ENCODE peak calls at places on chromosomes 6 and 20, in ten cellular contexts. V, X, I, W, D, M, U, J, G and R are unnamed samples.

GRCh38 chr6:43917878-43918382 is 147.9 kb downstream of the VEGFA start:
- DNase-seq in V (no peak), X (no peak), I (peak), W (no peak), D (no peak), M (peak), U (no peak), J (no peak), G (no peak), R (no peak)

GRCh38 chr20:44714701-44715494 is at the start of gene CCN5:
- DNase-seq in V (peak), X (peak), I (peak), W (peak), D (peak), M (peak), U (no peak), J (peak), G (no peak), R (peak)

GRCh38 chr6:159610881-159611280 is 82.2 kb downstream of the SOD2 start:
- DNase-seq in V (no peak), X (no peak), I (no peak), W (no peak), D (no peak), M (no peak), U (no peak), J (no peak), G (no peak), R (no peak)

GRCh38 chr20:51525241-51526104 is 17.0 kb downstream of the NFATC2 start:
- DNase-seq in V (no peak), X (no peak), I (no peak), W (no peak), D (no peak), M (peak), U (no peak), J (no peak), G (no peak), R (no peak)

GRCh38 chr6:11085758-11086435 is 7.7 kb upstream of the SMIM13 start:
- DNase-seq in V (no peak), X (no peak), I (no peak), W (no peak), D (no peak), M (peak), U (no peak), J (no peak), G (no peak), R (no peak)

GRCh38 chr6:143058987-143059386 is 1.7 kb upstream of the AIG1 start:
- DNase-seq in V (no peak), X (peak), I (no peak), W (no peak), D (no peak), M (peak), U (no peak), J (no peak), G (no peak), R (no peak)

GRCh38 chr6:52162940-52163908 is 23.0 kb upstream of the IL17A start:
- DNase-seq in V (no peak), X (peak), I (peak), W (no peak), D (no peak), M (no peak), U (no peak), J (no peak), G (no peak), R (no peak)

GRCh38 chr6:79672631-79673065 is 41.5 kb downstream of the SH3BGRL2 start:
- DNase-seq in V (no peak), X (peak), I (peak), W (no peak), D (no peak), M (peak), U (no peak), J (no peak), G (no peak), R (no peak)

GRCh38 chr20:18907353-18907752 is 93.8 kb downstream of the SCP2D1 start:
- DNase-seq in V (no peak), X (peak), I (no peak), W (no peak), D (no peak), M (no peak), U (no peak), J (no peak), G (no peak), R (no peak)

GRCh38 chr6:92681401-92681800 is 738.0 kb downstream of the EPHA7 start:
- DNase-seq in V (no peak), X (no peak), I (no peak), W (no peak), D (no peak), M (no peak), U (no peak), J (no peak), G (no peak), R (no peak)

GRCh38 chr6:107489636-107490567 is at the start of gene SOBP:
- DNase-seq in V (peak), X (peak), I (peak), W (peak), D (peak), M (no peak), U (peak), J (peak), G (peak), R (peak)

GRCh38 chr6:624979-625378 is 31.9 kb downstream of the HUS1B start:
- DNase-seq in V (no peak), X (peak), I (no peak), W (no peak), D (no peak), M (peak), U (no peak), J (no peak), G (no peak), R (no peak)

GRCh38 chr6:67896476-67896875 is 738.6 kb upstream of the ADGRB3 start:
- DNase-seq in V (no peak), X (no peak), I (no peak), W (no peak), D (no peak), M (peak), U (no peak), J (no peak), G (no peak), R (no peak)

GRCh38 chr6:49202923-49203322 is 260.1 kb downstream of the MMUT start:
- DNase-seq in V (no peak), X (no peak), I (peak), W (no peak), D (no peak), M (no peak), U (no peak), J (no peak), G (no peak), R (no peak)

GRCh38 chr20:57951549-57951948 is 241.7 kb upstream of the PMEPA1 start:
- DNase-seq in V (no peak), X (no peak), I (no peak), W (no peak), D (no peak), M (no peak), U (no peak), J (no peak), G (no peak), R (no peak)

GRCh38 chr6:105526198-105526872 is 123.5 kb upstream of the PREP start:
- DNase-seq in V (no peak), X (no peak), I (peak), W (no peak), D (no peak), M (no peak), U (no peak), J (no peak), G (no peak), R (no peak)

GRCh38 chr20:8757146-8757545 is 311.7 kb upstream of the PLCB4 start:
- DNase-seq in V (no peak), X (no peak), I (no peak), W (no peak), D (no peak), M (peak), U (no peak), J (no peak), G (no peak), R (no peak)

GRCh38 chr6:159062965-159063364 is 18.2 kb upstream of the TAGAP start:
- DNase-seq in V (no peak), X (no peak), I (no peak), W (no peak), D (no peak), M (no peak), U (no peak), J (no peak), G (no peak), R (no peak)

GRCh38 chr6:31805939-31806469 is 762 bp downstream of the LSM2 start:
- DNase-seq in V (no peak), X (no peak), I (peak), W (no peak), D (no peak), M (no peak), U (no peak), J (no peak), G (no peak), R (no peak)

GRCh38 chr6:128235556-128235955 is 284.8 kb downstream of the PTPRK start:
- DNase-seq in V (no peak), X (no peak), I (peak), W (no peak), D (no peak), M (no peak), U (no peak), J (no peak), G (no peak), R (no peak)

GRCh38 chr6:29553268-29554057 is 6.1 kb downstream of the UBD start:
- DNase-seq in V (peak), X (no peak), I (peak), W (peak), D (no peak), M (peak), U (no peak), J (peak), G (no peak), R (no peak)

GRCh38 chr6:154399097-154399496 is 42.5 kb upstream of the IPCEF1 start:
- DNase-seq in V (no peak), X (no peak), I (peak), W (no peak), D (no peak), M (peak), U (no peak), J (no peak), G (no peak), R (no peak)

GRCh38 chr6:138104618-138105213 is 2.5 kb downstream of the PERP start:
- DNase-seq in V (no peak), X (no peak), I (peak), W (no peak), D (no peak), M (no peak), U (no peak), J (no peak), G (no peak), R (no peak)

GRCh38 chr6:12751694-12752304 is 35.2 kb downstream of the PHACTR1 start:
- DNase-seq in V (peak), X (peak), I (peak), W (peak), D (no peak), M (peak), U (no peak), J (no peak), G (no peak), R (no peak)

GRCh38 chr6:40931927-40932326 is 107.1 kb downstream of the UNC5CL start:
- DNase-seq in V (no peak), X (no peak), I (peak), W (no peak), D (no peak), M (peak), U (no peak), J (no peak), G (no peak), R (no peak)

GRCh38 chr6:15962449-15962764 is 166.5 kb upstream of the MYLIP start:
- DNase-seq in V (no peak), X (no peak), I (peak), W (no peak), D (no peak), M (peak), U (no peak), J (no peak), G (no peak), R (no peak)

GRCh38 chr20:51695574-51696303 is 72.5 kb downstream of the ATP9A start:
- DNase-seq in V (no peak), X (peak), I (peak), W (no peak), D (no peak), M (peak), U (no peak), J (no peak), G (peak), R (no peak)

DNA sequence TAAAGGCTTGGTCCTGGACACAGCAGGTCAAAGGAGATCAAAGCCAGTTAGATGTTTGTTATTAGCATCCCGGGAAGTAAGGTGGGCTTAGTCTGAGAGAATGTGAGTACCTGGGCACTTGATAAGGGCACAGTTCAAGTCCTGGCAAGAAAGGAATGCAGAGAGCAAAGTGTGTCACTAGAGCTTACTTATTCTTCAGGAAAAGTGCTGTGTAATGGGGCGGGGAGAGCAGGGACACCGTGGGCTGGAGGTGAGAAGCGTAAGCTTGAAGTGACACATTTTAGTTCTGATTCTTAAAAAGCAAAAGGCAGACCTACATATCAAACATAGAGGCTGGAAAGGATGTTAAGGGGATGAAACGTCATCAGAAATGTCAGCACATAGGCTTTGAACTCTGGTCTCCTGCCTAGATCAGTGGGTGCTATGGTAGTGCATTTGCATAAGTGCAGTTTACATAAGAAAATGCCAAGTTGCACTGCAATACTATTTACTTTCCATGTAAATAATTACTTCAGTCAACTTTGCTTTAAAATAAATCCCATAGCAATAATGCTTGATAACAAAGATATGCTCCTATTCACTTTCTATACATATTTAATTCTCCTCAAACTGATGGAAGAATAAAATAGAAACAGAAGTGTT is 2.6 kb downstream of the SAMD5 start:
- DNase-seq in V (no peak), X (peak), I (no peak), W (no peak), D (no peak), M (no peak), U (no peak), J (no peak), G (no peak), R (no peak)
- H3K27ac ChIP-seq in V (no peak), X (no peak), I (no peak), W (no peak), D (no peak), M (no peak), U (no peak), J (peak), G (no peak), R (no peak)

DNA sequence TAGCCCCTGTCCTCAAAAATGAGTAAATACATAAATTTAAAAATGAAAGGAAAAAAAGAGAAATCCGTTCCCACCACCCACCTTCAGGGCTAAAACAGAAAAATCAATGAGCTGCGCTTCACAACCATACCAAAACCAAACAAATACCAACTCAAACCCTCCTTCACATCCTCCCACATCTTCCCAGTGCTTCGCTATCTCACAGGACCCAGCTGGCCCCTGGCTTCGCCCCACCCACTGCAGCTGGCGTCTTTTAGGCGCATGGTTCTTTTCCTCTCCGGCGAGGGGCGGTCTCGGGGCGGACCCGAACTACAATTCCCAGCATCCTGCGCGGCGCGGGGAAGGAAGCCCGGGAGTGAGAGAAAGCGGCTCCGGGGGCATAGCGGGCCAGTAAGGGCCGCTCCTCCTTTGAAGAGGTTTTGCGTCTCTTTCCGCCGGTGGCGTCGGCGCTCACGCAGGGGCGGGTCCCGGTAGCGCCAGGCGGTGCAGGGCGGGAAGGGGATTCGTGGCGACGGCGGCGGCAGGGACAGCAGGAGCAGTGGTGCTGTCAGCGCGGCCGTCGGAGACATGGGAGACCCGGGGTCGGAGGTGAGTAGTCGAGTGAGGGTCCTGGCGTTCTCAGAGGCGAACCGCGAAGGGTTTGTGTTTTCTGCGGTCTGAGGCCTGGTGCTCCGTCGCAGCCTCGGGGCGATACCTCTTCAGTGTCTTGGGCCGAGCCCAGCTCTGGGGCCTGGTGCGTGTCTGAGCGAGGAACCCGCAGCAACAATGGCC is at the start of gene ZNF451:
- DNase-seq in V (peak), X (peak), I (peak), W (peak), D (peak), M (peak), U (peak), J (peak), G (peak), R (peak)
- H3K27ac ChIP-seq in V (peak), X (peak), I (peak), W (peak), D (peak), M (peak), U (peak), J (peak), G (peak), R (peak)

DNA sequence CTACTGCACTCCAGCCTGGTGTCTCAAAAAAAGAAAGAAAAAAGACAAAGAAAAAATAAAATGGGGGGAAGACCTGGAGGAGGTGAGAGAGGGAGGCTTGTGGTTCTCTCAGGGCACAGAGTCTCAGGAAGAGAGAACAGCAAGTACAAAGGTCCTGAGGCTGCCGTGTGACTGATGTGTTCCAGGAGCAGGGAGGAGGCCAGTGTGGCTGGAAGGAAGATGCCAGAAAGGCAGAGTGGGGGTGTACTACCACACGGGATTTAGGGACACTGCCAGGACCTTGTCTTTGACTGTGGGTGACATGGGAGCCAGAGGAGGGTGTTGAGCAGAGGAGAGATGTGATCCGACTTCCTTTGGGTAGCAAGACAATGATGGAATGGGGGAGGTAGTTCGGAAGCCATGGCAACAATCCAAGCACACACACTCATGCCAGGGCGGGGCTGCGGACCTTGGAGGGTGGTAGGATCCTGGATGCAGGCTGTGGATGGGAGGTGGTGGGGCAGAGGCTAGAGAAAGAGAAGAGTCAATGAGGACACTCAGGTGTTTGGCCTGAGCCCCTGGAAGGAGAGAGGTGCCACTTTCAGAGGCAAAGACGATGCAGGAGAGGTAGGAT is 136.4 kb upstream of the PTPN1 start:
- DNase-seq in V (no peak), X (no peak), I (peak), W (no peak), D (no peak), M (peak), U (no peak), J (no peak), G (no peak), R (no peak)
- H3K27ac ChIP-seq in V (no peak), X (no peak), I (peak), W (no peak), D (no peak), M (no peak), U (no peak), J (no peak), G (no peak), R (no peak)

GRCh38 chr6:34302929-34303328 is 54.1 kb upstream of the SMIM29 start:
- DNase-seq in V (no peak), X (no peak), I (no peak), W (no peak), D (no peak), M (no peak), U (no peak), J (no peak), G (no peak), R (no peak)
- H3K27ac ChIP-seq in V (peak), X (no peak), I (no peak), W (peak), D (no peak), M (no peak), U (no peak), J (no peak), G (no peak), R (no peak)

DNA sequence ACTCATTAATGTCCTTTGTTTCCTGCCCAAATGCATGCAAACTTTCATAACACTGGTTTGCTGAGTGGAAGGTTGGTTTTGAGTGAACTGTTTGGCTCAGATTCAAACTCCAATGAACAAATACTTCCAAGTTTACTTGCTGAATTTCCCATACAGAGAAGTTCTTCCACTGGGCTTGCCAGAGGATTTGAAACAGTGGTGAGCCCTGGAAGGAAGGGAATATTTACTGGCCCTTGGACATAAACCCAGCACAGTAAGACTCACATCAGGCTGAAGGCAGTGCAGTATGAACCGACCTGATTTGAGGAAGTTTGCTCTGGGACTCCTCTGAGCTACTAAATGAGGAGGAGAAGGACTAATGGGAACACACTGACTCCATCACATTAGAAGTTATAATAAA is 3.8 kb downstream of the TRAF3IP2 start:
- DNase-seq in V (no peak), X (no peak), I (no peak), W (no peak), D (peak), M (peak), U (no peak), J (peak), G (no peak), R (no peak)
- H3K27ac ChIP-seq in V (peak), X (no peak), I (no peak), W (peak), D (peak), M (peak), U (no peak), J (peak), G (no peak), R (peak)

DNA sequence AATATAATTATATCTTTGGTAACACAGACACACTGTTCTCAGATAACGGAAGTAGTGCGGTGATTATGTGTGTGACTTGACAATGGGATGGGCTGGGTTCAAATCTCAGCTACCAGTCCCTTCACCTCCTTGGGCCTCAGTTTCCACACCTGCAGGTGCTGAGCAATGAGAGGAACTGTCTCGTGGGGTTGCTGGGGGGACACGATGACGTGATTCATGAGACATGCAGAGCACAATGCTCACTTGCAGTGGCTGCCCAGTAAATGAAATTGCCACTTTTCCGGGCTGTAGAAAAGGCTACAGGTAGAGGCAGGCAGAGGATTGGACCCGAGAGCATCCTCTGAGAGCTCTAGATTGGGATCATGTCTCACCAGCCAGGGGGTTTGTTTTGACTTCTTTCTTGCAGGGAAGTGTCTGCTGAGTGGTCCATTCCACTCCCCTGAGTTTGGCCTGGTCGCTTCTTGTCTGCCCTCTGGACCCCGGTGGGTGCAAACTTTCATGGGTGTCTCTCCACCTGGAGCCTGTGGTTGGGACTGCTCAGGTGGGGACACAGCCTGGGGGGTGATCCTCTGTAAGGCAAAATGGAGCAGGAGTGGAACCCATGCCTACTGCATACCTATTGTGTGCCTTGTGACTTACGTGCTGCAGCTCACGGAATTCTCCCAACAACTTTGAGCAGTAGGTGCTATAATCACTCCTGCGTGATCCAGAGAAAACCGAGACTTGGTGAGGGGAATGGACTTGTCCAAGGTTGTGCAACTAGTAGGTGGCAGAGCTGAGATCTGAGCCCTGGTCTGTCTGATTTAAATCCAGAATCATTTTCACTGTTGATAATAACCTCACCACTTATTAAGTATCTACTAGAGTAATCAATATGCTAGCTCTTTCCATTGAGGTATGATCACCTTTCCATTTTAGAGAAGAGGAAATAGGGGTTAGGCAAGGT is 147.2 kb downstream of the CEBPB start:
- DNase-seq in V (no peak), X (no peak), I (no peak), W (no peak), D (peak), M (no peak), U (no peak), J (no peak), G (no peak), R (no peak)
- H3K27ac ChIP-seq in V (no peak), X (no peak), I (no peak), W (no peak), D (no peak), M (no peak), U (no peak), J (peak), G (no peak), R (no peak)